ENCODE peak calls at places on chromosomes 3 and 15, in six cellular contexts. J is breast epithelium; Y is GM13977; U is activated T-cell treated with anti-CD3 and anti-CD28 coated beads, Interleukin-2, amount 50 U/mL, for 1 hour; Q is GM12864; R is upper lobe of right lung. M is an unnamed sample.

GRCh38 chr3:86416334-86416733 is 574.6 kb downstream of the VGLL3 start:
- DNase-seq in J (no peak), Y (no peak), U (no peak), Q (no peak), R (no peak), M (no peak)

GRCh38 chr15:49830411-49830810 is 209.6 kb downstream of the DTWD1 start:
- DNase-seq in J (no peak), Y (no peak), U (no peak), Q (no peak), R (no peak), M (no peak)

GRCh38 chr3:122992628-122993570 is 34.7 kb downstream of the SEMA5B start:
- DNase-seq in J (no peak), Y (no peak), U (no peak), Q (no peak), R (no peak), M (no peak)

GRCh38 chr3:173761161-173761560 is 363.6 kb downstream of the NLGN1 start:
- DNase-seq in J (no peak), Y (no peak), U (no peak), Q (no peak), R (no peak), M (no peak)

GRCh38 chr3:11154036-11154952 is at the start of gene HRH1:
- DNase-seq in J (no peak), Y (no peak), U (no peak), Q (no peak), R (no peak), M (no peak)

GRCh38 chr15:59456114-59456513 is 18.1 kb downstream of the FAM81A start:
- DNase-seq in J (peak; percentile 66), Y (no peak), U (no peak), Q (no peak), R (peak; percentile 71), M (no peak)

GRCh38 chr3:64130436-64130835 is 94.8 kb downstream of the PRICKLE2 start:
- DNase-seq in J (no peak), Y (no peak), U (no peak), Q (no peak), R (no peak), M (no peak)

GRCh38 chr3:193269343-193269742 is 28.3 kb downstream of the PLAAT1 start:
- DNase-seq in J (no peak), Y (no peak), U (no peak), Q (no peak), R (no peak), M (no peak)

GRCh38 chr3:106728315-106728821 is 648.9 kb upstream of the CCDC54 start:
- DNase-seq in J (no peak), Y (no peak), U (no peak), Q (no peak), R (no peak), M (no peak)

GRCh38 chr15:23457890-23458289 is 10.8 kb upstream of the GOLGA6L2 start:
- DNase-seq in J (no peak), Y (no peak), U (no peak), Q (no peak), R (no peak), M (no peak)

GRCh38 chr3:37072892-37073291 is 79.6 kb downstream of the MLH1 start:
- DNase-seq in J (no peak), Y (no peak), U (no peak), Q (no peak), R (no peak), M (no peak)

GRCh38 chr15:60913901-60914300 is 315.2 kb downstream of the RORA start:
- DNase-seq in J (no peak), Y (no peak), U (no peak), Q (no peak), R (no peak), M (no peak)

GRCh38 chr15:82803793-82804574 is 1.9 kb downstream of the FSD2 start:
- DNase-seq in J (no peak), Y (no peak), U (no peak), Q (no peak), R (no peak), M (no peak)

GRCh38 chr3:85360742-85361387 is 402.1 kb downstream of the CADM2 start:
- DNase-seq in J (no peak), Y (peak; percentile 5), U (no peak), Q (no peak), R (no peak), M (peak; percentile 36)

GRCh38 chr3:97131476-97131875 is 317.1 kb downstream of the EPHA6 start:
- DNase-seq in J (no peak), Y (no peak), U (no peak), Q (no peak), R (no peak), M (no peak)

GRCh38 chr15:62914461-62915079 is 128.0 kb upstream of the TPM1 start:
- DNase-seq in J (no peak), Y (no peak), U (no peak), Q (no peak), R (no peak), M (no peak)

GRCh38 chr15:45386420-45386819 is 8.1 kb upstream of the GATM start:
- DNase-seq in J (no peak), Y (no peak), U (no peak), Q (no peak), R (no peak), M (no peak)

GRCh38 chr3:108302570-108302969 is 6.2 kb downstream of the HHLA2 start:
- DNase-seq in J (no peak), Y (no peak), U (no peak), Q (no peak), R (no peak), M (no peak)

GRCh38 chr15:57504599-57504940 is 87.1 kb upstream of the MYZAP start:
- DNase-seq in J (no peak), Y (no peak), U (no peak), Q (no peak), R (no peak), M (no peak)

GRCh38 chr3:169390741-169391300 is 272.7 kb downstream of the MECOM start:
- DNase-seq in J (no peak), Y (no peak), U (no peak), Q (no peak), R (no peak), M (no peak)

GRCh38 chr15:78241017-78241416 is 6.7 kb upstream of the ACSBG1 start:
- DNase-seq in J (peak; percentile 72), Y (peak; percentile 88), U (peak; percentile 84), Q (no peak), R (peak; percentile 92), M (no peak)

GRCh38 chr15:95663156-95663831 is 667.2 kb upstream of the NR2F2 start:
- DNase-seq in J (no peak), Y (no peak), U (no peak), Q (no peak), R (no peak), M (no peak)

GRCh38 chr3:98735761-98736269 is 27.3 kb upstream of the ST3GAL6 start:
- DNase-seq in J (no peak), Y (no peak), U (no peak), Q (no peak), R (no peak), M (no peak)

GRCh38 chr3:27553868-27554540 is 69.8 kb upstream of the SLC4A7 start:
- DNase-seq in J (no peak), Y (no peak), U (no peak), Q (no peak), R (no peak), M (no peak)

GRCh38 chr15:63491116-63491817 is 13.1 kb upstream of the USP3 start:
- DNase-seq in J (no peak), Y (no peak), U (no peak), Q (no peak), R (no peak), M (peak; percentile 58)

GRCh38 chr3:185330644-185331043 is 32.3 kb upstream of the MAP3K13 start:
- DNase-seq in J (peak; percentile 41), Y (no peak), U (no peak), Q (no peak), R (no peak), M (no peak)

GRCh38 chr15:98980899-98981228 is 26.7 kb downstream of the PGPEP1L start:
- DNase-seq in J (no peak), Y (no peak), U (no peak), Q (no peak), R (no peak), M (no peak)

M was measured in SIG-M5.